ENCODE peak calls at places on chromosome 21, in six cellular contexts. One of them, this sample, is unnamed.
A peak's percentile ranks its signal among the peaks of the same experiment; 100 is the strongest.

GRCh38 chr21:45094412-45094811 is 20.0 kb downstream of the ADARB1 start:
- DNase-seq in suprapubic skin: no peak
- DNase-seq in stimulated activated CD4-positive, alpha-beta T cell treated with anti-CD3 and anti-CD28 coated beads, Interleukin-2, amount 100 ng/mL, for 24 hours: no peak
- DNase-seq in non-pigmented ciliary epithelial cell: no peak
- DNase-seq in mesothelial cell of epicardium: no peak
- DNase-seq in AG08395: no peak
- DNase-seq in this sample: no peak

GRCh38 chr21:44908496-44908895 is 12.2 kb downstream of the ITGB2 start:
- DNase-seq in suprapubic skin: no peak
- DNase-seq in stimulated activated CD4-positive, alpha-beta T cell treated with anti-CD3 and anti-CD28 coated beads, Interleukin-2, amount 100 ng/mL, for 24 hours: no peak
- DNase-seq in non-pigmented ciliary epithelial cell: no peak
- DNase-seq in mesothelial cell of epicardium: no peak
- DNase-seq in AG08395: no peak
- DNase-seq in this sample: no peak

GRCh38 chr21:46422636-46423241 is 36.0 kb upstream of the DIP2A start:
- DNase-seq in suprapubic skin: no peak
- DNase-seq in stimulated activated CD4-positive, alpha-beta T cell treated with anti-CD3 and anti-CD28 coated beads, Interleukin-2, amount 100 ng/mL, for 24 hours: no peak
- DNase-seq in non-pigmented ciliary epithelial cell: no peak
- DNase-seq in mesothelial cell of epicardium: no peak
- DNase-seq in AG08395: no peak
- DNase-seq in this sample: no peak

GRCh38 chr21:38937286-38937790 is 131.6 kb downstream of the ETS2 start:
- DNase-seq in suprapubic skin: no peak
- DNase-seq in stimulated activated CD4-positive, alpha-beta T cell treated with anti-CD3 and anti-CD28 coated beads, Interleukin-2, amount 100 ng/mL, for 24 hours: no peak
- DNase-seq in non-pigmented ciliary epithelial cell: no peak
- DNase-seq in mesothelial cell of epicardium: no peak
- DNase-seq in AG08395: no peak
- DNase-seq in this sample: no peak

GRCh38 chr21:31284797-31285397 is 59.2 kb downstream of the TIAM1 start:
- DNase-seq in suprapubic skin: no peak
- DNase-seq in stimulated activated CD4-positive, alpha-beta T cell treated with anti-CD3 and anti-CD28 coated beads, Interleukin-2, amount 100 ng/mL, for 24 hours: no peak
- DNase-seq in non-pigmented ciliary epithelial cell: no peak
- DNase-seq in mesothelial cell of epicardium: no peak
- DNase-seq in AG08395: peak; percentile 35
- DNase-seq in this sample: peak; percentile 10

GRCh38 chr21:42534901-42535378 is 21.3 kb downstream of the SLC37A1 start:
- DNase-seq in suprapubic skin: no peak
- DNase-seq in stimulated activated CD4-positive, alpha-beta T cell treated with anti-CD3 and anti-CD28 coated beads, Interleukin-2, amount 100 ng/mL, for 24 hours: no peak
- DNase-seq in non-pigmented ciliary epithelial cell: no peak
- DNase-seq in mesothelial cell of epicardium: no peak
- DNase-seq in AG08395: no peak
- DNase-seq in this sample: no peak

GRCh38 chr21:35400233-35400939 is 351.3 kb upstream of the RUNX1 start:
- DNase-seq in suprapubic skin: no peak
- DNase-seq in stimulated activated CD4-positive, alpha-beta T cell treated with anti-CD3 and anti-CD28 coated beads, Interleukin-2, amount 100 ng/mL, for 24 hours: no peak
- DNase-seq in non-pigmented ciliary epithelial cell: no peak
- DNase-seq in mesothelial cell of epicardium: no peak
- DNase-seq in AG08395: peak; percentile 30
- DNase-seq in this sample: peak; percentile 68

GRCh38 chr21:26709090-26709489 is 136.0 kb upstream of the CYYR1 start:
- DNase-seq in suprapubic skin: no peak
- DNase-seq in stimulated activated CD4-positive, alpha-beta T cell treated with anti-CD3 and anti-CD28 coated beads, Interleukin-2, amount 100 ng/mL, for 24 hours: no peak
- DNase-seq in non-pigmented ciliary epithelial cell: no peak
- DNase-seq in mesothelial cell of epicardium: no peak
- DNase-seq in AG08395: peak; percentile 9
- DNase-seq in this sample: peak; percentile 52

GRCh38 chr21:23014021-23014420 is 2015.8 kb downstream of the NCAM2 start:
- DNase-seq in suprapubic skin: no peak
- DNase-seq in stimulated activated CD4-positive, alpha-beta T cell treated with anti-CD3 and anti-CD28 coated beads, Interleukin-2, amount 100 ng/mL, for 24 hours: no peak
- DNase-seq in non-pigmented ciliary epithelial cell: no peak
- DNase-seq in mesothelial cell of epicardium: no peak
- DNase-seq in AG08395: no peak
- DNase-seq in this sample: no peak

GRCh38 chr21:34510148-34511142 is 1.6 kb downstream of the KCNE1 start:
- DNase-seq in suprapubic skin: no peak
- DNase-seq in stimulated activated CD4-positive, alpha-beta T cell treated with anti-CD3 and anti-CD28 coated beads, Interleukin-2, amount 100 ng/mL, for 24 hours: peak; percentile 78
- DNase-seq in non-pigmented ciliary epithelial cell: no peak
- DNase-seq in mesothelial cell of epicardium: no peak
- DNase-seq in AG08395: peak; percentile 83
- DNase-seq in this sample: peak; percentile 81

GRCh38 chr21:38965241-38965640 is 159.5 kb downstream of the ETS2 start:
- DNase-seq in suprapubic skin: no peak
- DNase-seq in stimulated activated CD4-positive, alpha-beta T cell treated with anti-CD3 and anti-CD28 coated beads, Interleukin-2, amount 100 ng/mL, for 24 hours: no peak
- DNase-seq in non-pigmented ciliary epithelial cell: no peak
- DNase-seq in mesothelial cell of epicardium: no peak
- DNase-seq in AG08395: no peak
- DNase-seq in this sample: no peak

GRCh38 chr21:36816556-36817130 is 117.7 kb downstream of the SIM2 start:
- DNase-seq in suprapubic skin: no peak
- DNase-seq in stimulated activated CD4-positive, alpha-beta T cell treated with anti-CD3 and anti-CD28 coated beads, Interleukin-2, amount 100 ng/mL, for 24 hours: no peak
- DNase-seq in non-pigmented ciliary epithelial cell: no peak
- DNase-seq in mesothelial cell of epicardium: no peak
- DNase-seq in AG08395: no peak
- DNase-seq in this sample: no peak

GRCh38 chr21:44461438-44462089 is 6.3 kb downstream of the LRRC3 start:
- DNase-seq in suprapubic skin: no peak
- DNase-seq in stimulated activated CD4-positive, alpha-beta T cell treated with anti-CD3 and anti-CD28 coated beads, Interleukin-2, amount 100 ng/mL, for 24 hours: no peak
- DNase-seq in non-pigmented ciliary epithelial cell: no peak
- DNase-seq in mesothelial cell of epicardium: no peak
- DNase-seq in AG08395: peak; percentile 48
- DNase-seq in this sample: no peak

GRCh38 chr21:38688068-38688467 is 117.7 kb upstream of the ETS2 start:
- DNase-seq in suprapubic skin: no peak
- DNase-seq in stimulated activated CD4-positive, alpha-beta T cell treated with anti-CD3 and anti-CD28 coated beads, Interleukin-2, amount 100 ng/mL, for 24 hours: no peak
- DNase-seq in non-pigmented ciliary epithelial cell: no peak
- DNase-seq in mesothelial cell of epicardium: no peak
- DNase-seq in AG08395: no peak
- DNase-seq in this sample: no peak

GRCh38 chr21:28899744-28900143 is 92.9 kb downstream of the LTN1 start:
- DNase-seq in suprapubic skin: no peak
- DNase-seq in stimulated activated CD4-positive, alpha-beta T cell treated with anti-CD3 and anti-CD28 coated beads, Interleukin-2, amount 100 ng/mL, for 24 hours: no peak
- DNase-seq in non-pigmented ciliary epithelial cell: no peak
- DNase-seq in mesothelial cell of epicardium: no peak
- DNase-seq in AG08395: no peak
- DNase-seq in this sample: peak; percentile 68

GRCh38 chr21:31173881-31174555 is 135.7 kb upstream of the KRTAP19-8 start:
- DNase-seq in suprapubic skin: no peak
- DNase-seq in stimulated activated CD4-positive, alpha-beta T cell treated with anti-CD3 and anti-CD28 coated beads, Interleukin-2, amount 100 ng/mL, for 24 hours: peak; percentile 62
- DNase-seq in non-pigmented ciliary epithelial cell: no peak
- DNase-seq in mesothelial cell of epicardium: no peak
- DNase-seq in AG08395: peak; percentile 13
- DNase-seq in this sample: peak; percentile 21

GRCh38 chr21:38806153-38806941 is 618 bp downstream of the ETS2 start:
- DNase-seq in suprapubic skin: no peak
- DNase-seq in stimulated activated CD4-positive, alpha-beta T cell treated with anti-CD3 and anti-CD28 coated beads, Interleukin-2, amount 100 ng/mL, for 24 hours: peak; percentile 49
- DNase-seq in non-pigmented ciliary epithelial cell: no peak
- DNase-seq in mesothelial cell of epicardium: no peak
- DNase-seq in AG08395: no peak
- DNase-seq in this sample: peak; percentile 38

This sample was measured in foreskin fibroblast.